ENCODE peak calls at places on chromosome 15, in six cellular contexts. D is left ventricle myocardium inferior; R is dermis microvascular lymphatic vessel endothelial cell; B is AG10803; I is stimulated activated naive CD8-positive, alpha-beta T cell treated with anti-CD3 and anti-CD28 coated beads, Interleukin-15, amount 100 ng/mL, for 72 hours; M is AG04450. Q is an unnamed sample.

GRCh38 chr15:55267401-55268053 is 22.1 kb downstream of the RAB27A start:
- DNase-seq in D (peak), R (no peak), B (peak), I (peak), M (no peak), Q (peak)

GRCh38 chr15:31328999-31329639 is 2.5 kb downstream of the KLF13 start:
- DNase-seq in D (no peak), R (no peak), B (no peak), I (no peak), M (no peak), Q (no peak)

GRCh38 chr15:40500584-40501330 is 30.0 kb downstream of the CHST14 start:
- DNase-seq in D (no peak), R (peak), B (peak), I (no peak), M (no peak), Q (peak)

GRCh38 chr15:42401544-42402478 is 42.5 kb downstream of the CAPN3 start:
- DNase-seq in D (no peak), R (peak), B (no peak), I (no peak), M (no peak), Q (no peak)

GRCh38 chr15:74955796-74956647 is 550 bp downstream of the RPP25 start:
- DNase-seq in D (peak), R (peak), B (peak), I (peak), M (no peak), Q (peak)

GRCh38 chr15:100596792-100597191 is 5.2 kb downstream of the LINS1 start:
- DNase-seq in D (no peak), R (no peak), B (no peak), I (peak), M (no peak), Q (no peak)

GRCh38 chr15:72203507-72203837 is 5.9 kb upstream of the GRAMD2A start:
- DNase-seq in D (peak), R (peak), B (peak), I (no peak), M (peak), Q (peak)

GRCh38 chr15:73809728-73810501 is 56.8 kb upstream of the INSYN1 start:
- DNase-seq in D (no peak), R (no peak), B (no peak), I (no peak), M (no peak), Q (no peak)

GRCh38 chr15:89068325-89068784 is 19.9 kb upstream of the ABHD2 start:
- DNase-seq in D (no peak), R (no peak), B (peak), I (peak), M (peak), Q (peak)

GRCh38 chr15:77568960-77569646 is 63.6 kb downstream of the LINGO1 start:
- DNase-seq in D (no peak), R (no peak), B (no peak), I (no peak), M (no peak), Q (peak)

GRCh38 chr15:57015897-57016296 is 97.5 kb downstream of the TCF12 start:
- DNase-seq in D (no peak), R (peak), B (no peak), I (no peak), M (no peak), Q (no peak)

GRCh38 chr15:38076806-38077205 is 142.4 kb downstream of the TMCO5A start:
- DNase-seq in D (no peak), R (no peak), B (peak), I (no peak), M (no peak), Q (no peak)

GRCh38 chr15:71469393-71469792 is 341.0 kb upstream of the NR2E3 start:
- DNase-seq in D (no peak), R (no peak), B (peak), I (no peak), M (no peak), Q (peak)

GRCh38 chr15:73074241-73074640 is 22.0 kb downstream of the NEO1 start:
- DNase-seq in D (no peak), R (no peak), B (no peak), I (no peak), M (no peak), Q (no peak)

GRCh38 chr15:75203908-75204263 is 2.2 kb downstream of the C15orf39 start:
- DNase-seq in D (no peak), R (no peak), B (no peak), I (peak), M (no peak), Q (no peak)

GRCh38 chr15:74245342-74245931 is 9.3 kb downstream of the CCDC33 start:
- DNase-seq in D (no peak), R (no peak), B (no peak), I (no peak), M (no peak), Q (no peak)

GRCh38 chr15:28977377-28978010 is 91.7 kb downstream of the APBA2 start:
- DNase-seq in D (peak), R (peak), B (peak), I (no peak), M (peak), Q (peak)

GRCh38 chr15:39125904-39126303 is 455.0 kb upstream of the THBS1 start:
- DNase-seq in D (no peak), R (peak), B (peak), I (peak), M (no peak), Q (peak)

GRCh38 chr15:47991376-47991775 is 129.4 kb upstream of the SLC24A5 start:
- DNase-seq in D (no peak), R (no peak), B (no peak), I (no peak), M (no peak), Q (no peak)

GRCh38 chr15:86155551-86155950 is 75.9 kb downstream of the AGBL1 start:
- DNase-seq in D (no peak), R (no peak), B (no peak), I (no peak), M (no peak), Q (no peak)

GRCh38 chr15:89828324-89829145 is 13.9 kb upstream of the ANPEP start:
- DNase-seq in D (peak), R (no peak), B (peak), I (no peak), M (no peak), Q (peak)

GRCh38 chr15:32898991-32899613 is 181.3 kb downstream of the GREM1 start:
- DNase-seq in D (no peak), R (peak), B (no peak), I (no peak), M (no peak), Q (no peak)

GRCh38 chr15:50675524-50676144 is 11.0 kb downstream of the TRPM7 start:
- DNase-seq in D (no peak), R (peak), B (peak), I (no peak), M (no peak), Q (peak)

GRCh38 chr15:53346583-53346982 is 412.9 kb downstream of the WDR72 start:
- DNase-seq in D (no peak), R (no peak), B (no peak), I (no peak), M (no peak), Q (no peak)

GRCh38 chr15:27670481-27670880 is 428.6 kb downstream of the OCA2 start:
- DNase-seq in D (no peak), R (no peak), B (no peak), I (no peak), M (no peak), Q (no peak)